ENCODE peak calls at places on chromosomes 12 and 14, in nine cellular contexts. K is right lobe of liver, N is mesothelial cell of epicardium, B is WTC11, W is Panc1, D is GM13976, U is IMR-90, Q is uterus, R is fibroblast of villous mesenchyme. M is an unnamed sample.

GRCh38 chr14:64918216-64918615 is 4.0 kb downstream of the CHURC1 start:
- DNase-seq in K (no peak), N (no peak), B (no peak), W (no peak), D (no peak), U (no peak), Q (no peak), R (no peak), M (no peak)

GRCh38 chr14:71116206-71117122 is 209.2 kb downstream of the PCNX1 start:
- DNase-seq in K (no peak), N (no peak), B (no peak), W (no peak), D (no peak), U (no peak), Q (no peak), R (peak), M (no peak)

GRCh38 chr12:100443434-100443833 is 30.2 kb upstream of the NR1H4 start:
- DNase-seq in K (no peak), N (no peak), B (no peak), W (no peak), D (no peak), U (no peak), Q (no peak), R (no peak), M (no peak)

GRCh38 chr14:81429028-81429427 is 28.9 kb upstream of the STON2 start:
- DNase-seq in K (no peak), N (no peak), B (no peak), W (no peak), D (no peak), U (no peak), Q (no peak), R (no peak), M (no peak)

GRCh38 chr14:68663385-68664076 is 129.3 kb downstream of the ZFP36L1 start:
- DNase-seq in K (no peak), N (no peak), B (no peak), W (no peak), D (peak), U (peak), Q (peak), R (peak), M (no peak)

GRCh38 chr12:130011611-130012385 is 108.0 kb upstream of the TMEM132D start:
- DNase-seq in K (no peak), N (no peak), B (no peak), W (no peak), D (no peak), U (no peak), Q (no peak), R (no peak), M (no peak)

GRCh38 chr14:57833304-57833703 is 32.6 kb downstream of the SLC35F4 start:
- DNase-seq in K (no peak), N (no peak), B (no peak), W (peak), D (no peak), U (peak), Q (peak), R (peak), M (peak)

GRCh38 chr14:104977681-104978647 is at the start of gene AHNAK2:
- DNase-seq in K (peak), N (peak), B (peak), W (no peak), D (peak), U (peak), Q (peak), R (peak), M (no peak)

GRCh38 chr14:91517013-91517412 is 6.9 kb upstream of the PPP4R3A start:
- DNase-seq in K (no peak), N (no peak), B (no peak), W (no peak), D (no peak), U (no peak), Q (no peak), R (no peak), M (no peak)

GRCh38 chr12:40158592-40159111 is 52.8 kb upstream of the SLC2A13 start:
- DNase-seq in K (no peak), N (no peak), B (no peak), W (no peak), D (no peak), U (no peak), Q (no peak), R (no peak), M (no peak)

GRCh38 chr12:75844049-75844448 is 187.5 kb downstream of the PHLDA1 start:
- DNase-seq in K (no peak), N (no peak), B (no peak), W (no peak), D (no peak), U (no peak), Q (no peak), R (no peak), M (no peak)

GRCh38 chr12:62285284-62285683 is 25.1 kb downstream of the USP15 start:
- DNase-seq in K (no peak), N (no peak), B (no peak), W (no peak), D (no peak), U (no peak), Q (no peak), R (no peak), M (no peak)

GRCh38 chr12:1205512-1206060 is 214.6 kb downstream of the ERC1 start:
- DNase-seq in K (no peak), N (no peak), B (no peak), W (no peak), D (no peak), U (peak), Q (no peak), R (peak), M (no peak)

GRCh38 chr12:94977766-94978468 is 25.6 kb downstream of the NDUFA12 start:
- DNase-seq in K (no peak), N (no peak), B (no peak), W (no peak), D (no peak), U (no peak), Q (no peak), R (no peak), M (no peak)

GRCh38 chr14:84591827-84592540 is 938.0 kb upstream of the FLRT2 start:
- DNase-seq in K (no peak), N (no peak), B (no peak), W (no peak), D (no peak), U (no peak), Q (no peak), R (no peak), M (no peak)

GRCh38 chr14:50045039-50045711 is 71.2 kb downstream of the VCPKMT start:
- DNase-seq in K (peak), N (no peak), B (no peak), W (no peak), D (peak), U (peak), Q (peak), R (peak), M (peak)

GRCh38 chr14:76644875-76645518 is 116.3 kb upstream of the VASH1 start:
- DNase-seq in K (peak), N (peak), B (peak), W (no peak), D (peak), U (peak), Q (no peak), R (peak), M (no peak)

GRCh38 chr14:62592877-62593276 is 452.4 kb downstream of the KCNH5 start:
- DNase-seq in K (no peak), N (no peak), B (no peak), W (no peak), D (no peak), U (peak), Q (no peak), R (peak), M (no peak)

GRCh38 chr14:80850197-80850814 is 91.2 kb downstream of the CEP128 start:
- DNase-seq in K (no peak), N (no peak), B (no peak), W (no peak), D (no peak), U (peak), Q (no peak), R (peak), M (no peak)

GRCh38 chr14:103086771-103087342 is 2.8 kb downstream of the LBHD2 start:
- DNase-seq in K (peak), N (no peak), B (no peak), W (no peak), D (no peak), U (no peak), Q (no peak), R (no peak), M (no peak)

GRCh38 chr12:13008741-13009380 is 8.8 kb upstream of the HEBP1 start:
- DNase-seq in K (no peak), N (no peak), B (no peak), W (no peak), D (no peak), U (peak), Q (no peak), R (peak), M (no peak)

GRCh38 chr12:126492181-126492580 is 1426.9 kb downstream of the AACS start:
- DNase-seq in K (no peak), N (no peak), B (no peak), W (no peak), D (no peak), U (no peak), Q (no peak), R (no peak), M (no peak)

GRCh38 chr12:49539406-49540228 is 787 bp downstream of the KCNH3 start:
- DNase-seq in K (no peak), N (no peak), B (no peak), W (no peak), D (peak), U (no peak), Q (no peak), R (no peak), M (no peak)

GRCh38 chr12:121803861-121804416 is at the start of gene SETD1B:
- DNase-seq in K (peak), N (no peak), B (no peak), W (no peak), D (peak), U (peak), Q (peak), R (peak), M (no peak)

GRCh38 chr12:6846316-6846869 is 4.7 kb downstream of the CDCA3 start:
- DNase-seq in K (no peak), N (no peak), B (no peak), W (no peak), D (no peak), U (no peak), Q (no peak), R (no peak), M (no peak)

GRCh38 chr14:52960627-52961026 is 9.8 kb upstream of the FERMT2 start:
- DNase-seq in K (peak), N (no peak), B (no peak), W (no peak), D (no peak), U (no peak), Q (no peak), R (no peak), M (no peak)

GRCh38 chr12:59066445-59066844 is 146.1 kb upstream of the LRIG3 start:
- DNase-seq in K (no peak), N (no peak), B (no peak), W (no peak), D (no peak), U (no peak), Q (no peak), R (no peak), M (no peak)

GRCh38 chr12:86148612-86149011 is 107.6 kb downstream of the MGAT4C start:
- DNase-seq in K (no peak), N (no peak), B (no peak), W (no peak), D (no peak), U (peak), Q (no peak), R (no peak), M (no peak)

GRCh38 chr14:68497016-68497415 is 295.9 kb downstream of the ZFP36L1 start:
- DNase-seq in K (no peak), N (no peak), B (no peak), W (no peak), D (no peak), U (peak), Q (no peak), R (peak), M (no peak)

GRCh38 chr14:57749267-57749666 is 116.6 kb downstream of the SLC35F4 start:
- DNase-seq in K (no peak), N (no peak), B (no peak), W (no peak), D (no peak), U (no peak), Q (no peak), R (no peak), M (no peak)

GRCh38 chr14:34562776-34563150 is 23.3 kb upstream of the EAPP start:
- DNase-seq in K (no peak), N (no peak), B (no peak), W (no peak), D (no peak), U (no peak), Q (no peak), R (no peak), M (no peak)

GRCh38 chr12:68352067-68352466 is 19.9 kb upstream of the MDM1 start:
- DNase-seq in K (no peak), N (no peak), B (no peak), W (no peak), D (no peak), U (peak), Q (no peak), R (peak), M (no peak)

GRCh38 chr14:22613736-22614239 is 15.7 kb downstream of the ABHD4 start:
- DNase-seq in K (no peak), N (no peak), B (no peak), W (no peak), D (no peak), U (no peak), Q (no peak), R (no peak), M (no peak)

GRCh38 chr14:65948302-65948701 is 535.8 kb downstream of the FUT8 start:
- DNase-seq in K (no peak), N (no peak), B (no peak), W (no peak), D (no peak), U (no peak), Q (no peak), R (no peak), M (no peak)

GRCh38 chr14:54117401-54117800 is 160.8 kb upstream of the BMP4 start:
- DNase-seq in K (no peak), N (no peak), B (no peak), W (no peak), D (no peak), U (no peak), Q (no peak), R (no peak), M (no peak)

GRCh38 chr14:22780105-22780679 is 13.7 kb downstream of the OXA1L start:
- DNase-seq in K (no peak), N (no peak), B (no peak), W (no peak), D (no peak), U (peak), Q (no peak), R (peak), M (no peak)

GRCh38 chr12:107917912-107918800 is 143.7 kb downstream of the ASCL4 start:
- DNase-seq in K (no peak), N (no peak), B (peak), W (no peak), D (peak), U (peak), Q (no peak), R (peak), M (no peak)

GRCh38 chr14:100785338-100785615 is 40.6 kb upstream of the MEG3 start:
- DNase-seq in K (no peak), N (no peak), B (no peak), W (no peak), D (no peak), U (no peak), Q (no peak), R (no peak), M (no peak)
- TF ChIP-seq CTCF in K (no peak), N (no peak), B (no peak), W (no peak), D (no peak), U (no peak), Q (no peak), R (no peak), M (no peak)

DNA sequence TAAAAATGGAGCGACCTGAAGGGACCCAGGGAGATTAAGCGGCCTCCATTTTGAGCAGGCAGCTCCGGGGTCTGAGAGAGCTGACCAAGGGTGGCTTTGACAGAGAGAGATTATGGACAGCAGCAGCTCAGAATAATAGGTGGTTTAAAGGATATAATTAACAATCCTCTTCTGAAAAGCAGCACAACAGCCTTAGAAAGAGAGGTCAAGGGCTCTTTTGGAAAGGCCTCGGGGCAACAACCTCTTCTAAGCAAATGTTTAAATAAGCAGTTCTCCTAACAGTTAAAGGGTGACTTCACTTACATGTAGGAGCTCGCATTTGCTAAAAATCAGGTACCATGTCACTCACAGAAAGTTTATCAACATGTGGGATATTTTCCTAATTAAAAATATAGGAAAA is 87.2 kb upstream of the FRMD6 start:
- DNase-seq in K (no peak), N (no peak), B (no peak), W (no peak), D (no peak), U (no peak), Q (no peak), R (no peak), M (no peak)
- TF ChIP-seq CTCF in K (no peak), N (no peak), B (no peak), W (no peak), D (no peak), U (no peak), Q (no peak), R (no peak), M (no peak)

DNA sequence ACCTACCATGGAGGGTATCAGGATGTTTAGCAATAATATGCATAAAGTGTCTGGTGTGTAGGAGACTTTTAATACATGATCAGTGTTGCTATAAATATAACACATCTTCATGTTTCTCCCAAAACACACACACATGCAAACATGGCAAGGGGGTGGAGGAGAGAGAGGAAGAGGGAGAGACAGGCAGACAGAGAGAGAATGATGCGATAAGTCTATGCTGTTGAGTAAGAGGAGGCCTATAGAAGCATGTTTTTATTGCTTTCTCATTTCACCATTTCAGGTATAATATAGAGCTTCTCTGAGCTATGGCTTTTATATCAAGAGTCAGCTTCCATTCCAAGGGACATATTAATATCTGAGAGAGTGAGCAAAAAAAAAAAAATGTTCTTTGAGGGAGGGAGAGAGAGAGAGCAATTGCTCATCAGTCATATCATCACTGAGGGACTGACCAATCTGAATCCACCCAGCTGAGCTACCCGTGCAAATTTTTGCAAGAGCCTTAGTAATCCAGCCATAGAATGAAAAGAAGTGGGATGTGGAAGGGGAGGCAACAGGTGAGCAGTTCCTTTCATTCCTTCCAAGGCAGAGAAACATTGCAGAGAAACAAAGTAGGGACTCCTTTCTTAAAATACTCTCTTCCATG is 54.8 kb upstream of the RASSF8 start:
- DNase-seq in K (no peak), N (no peak), B (no peak), W (no peak), D (no peak), U (no peak), Q (no peak), R (no peak), M (no peak)
- TF ChIP-seq CTCF in K (no peak), N (no peak), B (no peak), W (no peak), D (no peak), U (no peak), Q (no peak), R (no peak), M (no peak)

GRCh38 chr12:115771601-115772000 is 505.9 kb downstream of the MED13L start:
- DNase-seq in K (no peak), N (no peak), B (no peak), W (no peak), D (no peak), U (no peak), Q (no peak), R (no peak), M (no peak)

GRCh38 chr12:115767921-115768320 is 509.6 kb downstream of the MED13L start:
- DNase-seq in K (no peak), N (no peak), B (no peak), W (no peak), D (no peak), U (no peak), Q (no peak), R (no peak), M (no peak)

GRCh38 chr12:115770643-115771042 is 506.9 kb downstream of the MED13L start:
- DNase-seq in K (no peak), N (no peak), B (no peak), W (no peak), D (no peak), U (no peak), Q (no peak), R (no peak), M (no peak)

GRCh38 chr12:115774148-115774905 is 503.2 kb downstream of the MED13L start:
- DNase-seq in K (no peak), N (no peak), B (no peak), W (no peak), D (no peak), U (no peak), Q (no peak), R (no peak), M (no peak)

DNA sequence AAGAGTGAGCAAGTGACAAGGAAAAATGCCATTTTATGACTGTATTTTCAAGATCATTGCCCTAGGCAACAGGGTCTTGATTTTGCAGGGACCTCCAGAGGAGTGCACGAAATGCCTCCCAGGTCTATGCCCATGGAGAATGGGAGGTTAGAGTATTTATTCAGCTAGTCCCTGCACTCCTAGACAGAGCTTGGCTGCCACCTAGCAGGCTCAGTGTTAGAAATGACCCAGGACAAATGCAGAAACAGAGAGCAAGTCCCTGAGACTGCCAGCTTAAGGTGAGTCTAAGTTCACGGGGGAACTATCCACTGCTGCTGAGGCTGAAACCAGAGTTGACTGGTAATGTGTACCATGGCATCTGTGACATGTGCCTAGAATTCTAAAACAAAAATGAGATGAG is 506.4 kb downstream of the MED13L start:
- DNase-seq in K (no peak), N (no peak), B (no peak), W (no peak), D (no peak), U (no peak), Q (no peak), R (peak), M (no peak)
- TF ChIP-seq CTCF in K (no peak), N (peak), B (no peak), W (peak), D (no peak), U (no peak), Q (no peak), R (peak), M (no peak)

DNA sequence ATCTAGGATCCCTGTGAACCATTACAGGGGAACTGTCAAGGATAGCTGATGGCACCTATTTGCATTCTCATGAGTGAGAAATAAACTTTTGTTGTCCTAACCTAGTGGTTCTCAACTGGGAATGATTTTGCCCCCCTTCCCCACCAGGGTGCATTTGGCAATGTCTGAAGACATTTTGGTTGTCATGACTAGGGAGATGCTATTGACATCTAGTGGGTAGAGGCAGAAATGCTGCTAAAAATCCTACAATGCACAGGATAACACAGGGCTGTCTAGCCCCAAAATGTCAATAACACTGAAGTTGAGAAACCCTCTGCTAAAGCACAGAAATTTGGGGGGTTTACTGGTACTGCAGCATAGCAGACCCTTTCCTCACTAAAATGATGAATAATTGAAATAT is 140.9 kb upstream of the SRRM4 start:
- DNase-seq in K (no peak), N (no peak), B (peak), W (no peak), D (peak), U (no peak), Q (no peak), R (no peak), M (no peak)
- TF ChIP-seq CTCF in K (peak), N (no peak), B (no peak), W (peak), D (peak), U (no peak), Q (no peak), R (no peak), M (no peak)

GRCh38 chr12:128338344-128338743 is 71.4 kb downstream of the TMEM132C start:
- DNase-seq in K (no peak), N (no peak), B (no peak), W (no peak), D (no peak), U (no peak), Q (no peak), R (no peak), M (no peak)
- TF ChIP-seq CTCF in K (no peak), N (no peak), B (no peak), W (no peak), D (no peak), U (no peak), Q (no peak), R (no peak), M (no peak)

M was measured in omental fat pad.